ENCODE peak calls at places on chromosomes 4 and X, in four cellular contexts. K is left lung; P is CD8-positive, alpha-beta T cell; Q is fibroblast of lung. G is an unnamed sample.
A peak's percentile ranks its signal among the peaks of the same experiment; 100 is the strongest.

GRCh38 chr4:182917182-182918043 is at the start of gene DCTD:
- DNase-seq in K (peak; percentile 95), Q (peak; percentile 66), P (peak; percentile 76), G (peak; percentile 75)

GRCh38 chr4:150012851-150013360 is 65.3 kb upstream of the DCLK2 start:
- DNase-seq in K (no peak), Q (no peak), P (no peak), G (no peak)

GRCh38 chr4:77104405-77105292 is 28.9 kb upstream of the CCNI start:
- DNase-seq in K (peak; percentile 74), Q (peak; percentile 27), P (no peak), G (no peak)

GRCh38 chr4:186904104-186904503 is 180.4 kb upstream of the FAT1 start:
- DNase-seq in P (no peak), Q (peak; percentile 80), K (no peak), G (no peak)

GRCh38 chr4:88110826-88111225 is 47.6 kb downstream of the ABCG2 start:
- DNase-seq in Q (no peak), K (no peak), P (no peak), G (no peak)

GRCh38 chrX:153321381-153322105 is at the start of gene PNMA6F:
- DNase-seq in K (no peak), P (no peak), Q (no peak), G (no peak)

GRCh38 chr4:136922066-136922465 is 610.2 kb downstream of the PCDH18 start:
- DNase-seq in Q (no peak), K (no peak), P (no peak), G (no peak)

GRCh38 chr4:80335554-80336358 is at the start of gene CFAP299:
- DNase-seq in Q (peak; percentile 86), P (peak; percentile 34), K (peak; percentile 88), G (peak; percentile 87)

GRCh38 chr4:72525938-72526337 is 43.1 kb downstream of the ADAMTS3 start:
- DNase-seq in Q (peak; percentile 88), K (peak; percentile 42), P (no peak), G (peak; percentile 96)

GRCh38 chr4:183600189-183600685 is 58.7 kb downstream of the RWDD4 start:
- DNase-seq in K (no peak), Q (peak; percentile 39), P (no peak), G (no peak)

GRCh38 chrX:136055651-136056221 is 70.5 kb downstream of the SLC9A6 start:
- DNase-seq in P (no peak), K (no peak), Q (peak; percentile 94), G (peak; percentile 38)

GRCh38 chr4:8920289-8920965 is 48.8 kb upstream of the HMX1 start:
- DNase-seq in Q (no peak), K (no peak), P (no peak), G (no peak)

GRCh38 chr4:145887241-145887964 is 51.2 kb downstream of the ZNF827 start:
- DNase-seq in P (no peak), Q (peak; percentile 81), K (no peak), G (no peak)

GRCh38 chr4:21447320-21448055 is 501.1 kb downstream of the KCNIP4 start:
- DNase-seq in Q (no peak), K (no peak), P (no peak), G (no peak)

GRCh38 chr4:121614136-121614535 is 82.6 kb downstream of the ANXA5 start:
- DNase-seq in K (no peak), Q (no peak), P (no peak), G (no peak)

GRCh38 chr4:98470366-98470765 is 188.0 kb downstream of the TSPAN5 start:
- DNase-seq in P (no peak), K (no peak), Q (no peak), G (no peak)
- H3K4me3 ChIP-seq in P (no peak overlapping the region), K (no peak overlapping the region), Q (no peak overlapping the region), G (no peak overlapping the region)

GRCh38 chr4:14952352-14952751 is 49.9 kb upstream of the CPEB2 start:
- DNase-seq in P (no peak), K (no peak), Q (no peak), G (no peak)
- H3K36me3 ChIP-seq in P (no peaks in the 10 kb centered on the region), K (no peaks in the 10 kb centered on the region), Q (no peaks in the 10 kb centered on the region), G (no peaks in the 10 kb centered on the region)

DNA sequence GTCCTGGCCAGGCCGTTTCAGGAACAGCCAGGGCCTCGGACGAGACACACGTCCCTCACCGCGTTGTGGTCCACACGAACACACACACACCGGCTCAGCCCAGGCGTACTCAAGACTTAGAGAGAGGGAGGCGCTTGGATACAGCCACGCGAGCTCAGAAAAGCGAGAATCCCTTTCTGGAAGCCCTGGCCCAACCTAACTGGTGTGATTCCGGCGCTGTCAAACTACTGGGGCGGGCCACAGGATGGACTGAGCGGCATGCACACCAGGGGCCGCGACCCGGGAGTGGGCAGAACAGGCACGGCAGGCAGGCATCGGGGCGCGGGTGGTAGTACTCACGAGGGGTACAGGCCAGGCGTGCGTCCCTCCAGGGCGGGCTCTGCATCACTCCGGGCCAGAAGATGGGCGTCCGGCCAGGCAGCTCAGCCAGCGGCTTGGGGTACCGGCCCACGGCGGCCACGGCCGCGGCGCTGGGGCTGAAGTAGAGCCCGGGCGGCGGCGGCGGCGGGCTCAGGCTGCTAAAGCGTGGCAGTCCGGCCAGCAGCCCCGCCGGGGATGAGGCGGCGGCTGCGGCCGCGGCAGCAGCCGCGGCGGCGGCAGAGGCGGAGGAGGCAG is 1.8 kb downstream of the NKX6-1 start:
- DNase-seq in P (no peak), Q (no peak), K (peak; percentile 79), G (peak; percentile 44)
- H3K27me3 ChIP-seq in P (peaks cover 79% of the 10 kb centered on the region), Q (peaks cover 67% of the 10 kb centered on the region), K (peaks cover 100% of the 10 kb centered on the region), G (no peaks in the 10 kb centered on the region)

GRCh38 chr4:41572414-41572986 is 34.5 kb downstream of the LIMCH1 start:
- DNase-seq in P (no peak), K (no peak), Q (no peak), G (no peak)
- H3K4me3 ChIP-seq in P (no peak overlapping the region), K (no peak overlapping the region), Q (no peak overlapping the region), G (no peak overlapping the region)

GRCh38 chr4:37835031-37835430 is 8.5 kb downstream of the PGM2 start:
- DNase-seq in P (no peak), Q (no peak), K (no peak), G (no peak)
- H3K36me3 ChIP-seq in P (peaks cover 17% of the 10 kb centered on the region), Q (peaks cover 2% of the 10 kb centered on the region), K (peaks cover 58% of the 10 kb centered on the region), G (peaks cover 6% of the 10 kb centered on the region)